ENCODE peak calls at places on chromosomes 2 and 18, in four cellular contexts. A, O, M and Q are unnamed samples. For H3K9me3, the result is how much of the 10 kb centered on the place peaks cover.

GRCh38 chr2:49108436-49108835 is 45.9 kb downstream of the FSHR start:
- DNase-seq in A (no peak), M (no peak), O (no peak), Q (no peak)

GRCh38 chr18:71919211-71919610 is 624.9 kb downstream of the CBLN2 start:
- DNase-seq in O (no peak), M (no peak), A (no peak), Q (no peak)

GRCh38 chr2:88481937-88482336 is 29.4 kb upstream of the FOXI3 start:
- DNase-seq in O (peak), A (no peak), M (no peak), Q (no peak)

GRCh38 chr2:149028377-149028776 is 10.1 kb upstream of the LYPD6B start:
- DNase-seq in A (no peak), M (no peak), O (no peak), Q (no peak)

GRCh38 chr2:237156131-237156856 is 70.6 kb downstream of the COPS8 start:
- DNase-seq in O (no peak), M (no peak), A (no peak), Q (no peak)

GRCh38 chr2:170815746-170816498 is 765 bp upstream of the GAD1 start:
- DNase-seq in A (no peak), M (no peak), O (peak), Q (peak)

GRCh38 chr2:237315170-237315880 is 98.6 kb downstream of the COL6A3 start:
- DNase-seq in M (peak), O (no peak), A (peak), Q (no peak)

GRCh38 chr2:102749938-102750337 is 11.9 kb upstream of the TMEM182 start:
- DNase-seq in M (no peak), A (no peak), O (no peak), Q (no peak)

GRCh38 chr2:152443771-152444170 is 108.8 kb downstream of the FMNL2 start:
- DNase-seq in O (no peak), M (no peak), A (peak), Q (no peak)

GRCh38 chr2:170106441-170106840 is 71.5 kb upstream of the MYO3B start:
- DNase-seq in A (no peak), M (no peak), O (no peak), Q (no peak)

GRCh38 chr2:45896281-45896680 is 244.8 kb downstream of the PRKCE start:
- DNase-seq in O (no peak), M (no peak), A (no peak), Q (no peak)

GRCh38 chr2:45894211-45894610 is 242.7 kb downstream of the PRKCE start:
- DNase-seq in A (no peak), M (no peak), O (no peak), Q (no peak)

GRCh38 chr2:45898819-45899218 is 247.3 kb downstream of the PRKCE start:
- DNase-seq in O (no peak), M (no peak), A (no peak), Q (no peak)

GRCh38 chr2:45895477-45895876 is 244.0 kb downstream of the PRKCE start:
- DNase-seq in M (no peak), A (no peak), O (no peak), Q (no peak)

GRCh38 chr2:45897836-45898235 is 246.4 kb downstream of the PRKCE start:
- DNase-seq in M (no peak), A (no peak), O (no peak), Q (no peak)
- H3K27ac ChIP-seq in M (no peak), A (peak), O (no peak), Q (no peak)

GRCh38 chr2:56801214-56801613 is 617.4 kb downstream of the CCDC85A start:
- DNase-seq in A (no peak), M (no peak), O (no peak), Q (no peak)
- H3K9me3 ChIP-seq in A (under half), M (under half), O (under half), Q (under half)

GRCh38 chr2:71934320-71934593 is 213.4 kb downstream of the CYP26B1 start:
- DNase-seq in O (no peak), M (no peak), A (no peak), Q (no peak)

GRCh38 chr2:71932027-71932779 is 215.5 kb downstream of the CYP26B1 start:
- DNase-seq in O (no peak), M (no peak), A (no peak), Q (no peak)

GRCh38 chr2:71934595-71935263 is 212.9 kb downstream of the CYP26B1 start:
- DNase-seq in M (no peak), A (no peak), O (peak), Q (no peak)

GRCh38 chr2:71932780-71933466 is 214.7 kb downstream of the CYP26B1 start:
- DNase-seq in A (no peak), M (no peak), O (no peak), Q (no peak)

GRCh38 chr2:71933467-71934319 is 214.0 kb downstream of the CYP26B1 start:
- DNase-seq in O (peak), M (no peak), A (no peak), Q (no peak)
- TF ChIP-seq CTCF in O (peak), M (no peak), A (no peak), Q (no peak)

DNA sequence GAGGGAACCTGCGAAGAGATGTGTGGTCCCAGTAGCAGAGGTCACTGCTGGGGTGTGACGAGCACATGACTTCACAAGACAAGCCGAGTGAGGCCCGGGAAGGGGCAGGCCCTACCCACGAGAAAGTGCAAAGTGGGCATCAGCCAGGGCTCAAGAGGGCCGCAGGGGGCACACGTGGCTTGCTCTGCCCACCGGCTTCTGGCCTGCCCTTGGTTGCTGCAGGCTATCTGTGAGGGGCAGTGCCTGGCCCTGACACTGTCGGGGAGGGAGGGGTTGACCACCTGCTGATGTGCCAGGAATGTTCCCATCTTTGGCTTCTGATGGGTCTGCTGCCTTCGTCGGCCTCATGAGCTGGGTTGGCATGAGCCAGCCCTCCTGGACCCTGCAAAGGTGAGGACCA is 11.4 kb downstream of the ODC1 start:
- DNase-seq in M (no peak), A (no peak), O (no peak), Q (no peak)
- H3K27ac ChIP-seq in M (no peak), A (no peak), O (no peak), Q (no peak)

GRCh38 chr2:2664989-2665833 is 334.1 kb upstream of the MYT1L start:
- DNase-seq in A (no peak), M (no peak), O (peak), Q (no peak)
- H3K9me3 ChIP-seq in A (under half), M (under half), O (under half), Q (under half)

DNA sequence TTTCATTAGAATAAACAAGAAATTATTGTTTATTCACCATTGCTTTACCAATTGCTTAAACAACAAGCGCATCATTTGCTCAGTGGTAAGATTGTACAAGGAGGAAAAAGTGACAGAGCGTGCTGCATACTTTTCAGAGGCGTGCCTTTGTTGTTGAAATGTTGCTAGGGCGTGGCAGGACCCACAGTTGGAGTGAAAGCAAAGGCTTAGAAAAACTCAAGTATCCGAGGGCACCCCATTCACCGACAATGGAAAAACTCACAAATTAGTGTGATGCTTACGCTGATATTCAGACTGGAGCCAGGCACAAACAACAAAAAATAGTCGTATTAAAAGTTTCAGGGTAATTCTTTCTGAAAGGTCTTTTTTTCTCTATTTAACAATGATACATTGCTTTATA is 37.6 kb upstream of the RTTN start:
- DNase-seq in O (peak), A (no peak), M (no peak), Q (no peak)
- TF ChIP-seq CTCF in O (no peak), A (no peak), M (no peak), Q (no peak)

DNA sequence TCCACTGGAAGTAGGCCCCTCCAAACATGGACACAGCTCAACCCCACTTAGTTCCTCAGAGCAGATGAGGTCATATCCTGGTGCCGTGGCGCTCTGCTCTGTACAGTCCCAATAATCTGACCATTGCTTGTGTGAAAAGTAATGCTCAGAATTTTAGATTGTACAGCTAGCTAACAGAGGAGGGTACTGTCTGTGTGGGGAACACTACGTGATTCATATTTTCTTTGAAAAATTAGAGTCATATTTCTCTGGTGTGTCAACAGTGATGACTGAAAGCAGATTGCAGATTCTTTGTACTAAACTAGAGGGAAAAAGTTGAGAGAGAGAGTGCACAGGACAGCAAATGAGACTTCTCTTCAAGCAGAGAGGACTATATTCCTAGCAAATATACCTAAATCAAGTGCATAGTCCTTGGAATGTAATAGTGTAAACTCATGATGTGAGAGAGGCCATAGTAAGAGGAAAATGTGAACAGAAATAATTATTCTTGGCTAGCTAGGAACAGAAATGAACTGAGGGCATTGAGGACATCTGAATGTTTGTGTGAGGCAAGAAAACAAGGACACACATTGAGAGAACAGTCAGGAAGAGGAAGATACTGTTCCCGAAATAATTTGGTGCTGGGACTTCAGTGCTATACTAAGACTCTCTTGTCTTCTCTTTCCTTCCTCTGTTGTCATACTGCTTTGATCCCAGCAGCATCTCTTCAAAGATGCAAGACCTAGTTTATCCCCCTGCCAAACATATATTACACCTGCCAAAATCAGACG is 157.0 kb upstream of the RND3 start:
- DNase-seq in M (no peak), O (peak), A (no peak), Q (no peak)
- H3K27ac ChIP-seq in M (peak), O (peak), A (no peak), Q (no peak)

DNA sequence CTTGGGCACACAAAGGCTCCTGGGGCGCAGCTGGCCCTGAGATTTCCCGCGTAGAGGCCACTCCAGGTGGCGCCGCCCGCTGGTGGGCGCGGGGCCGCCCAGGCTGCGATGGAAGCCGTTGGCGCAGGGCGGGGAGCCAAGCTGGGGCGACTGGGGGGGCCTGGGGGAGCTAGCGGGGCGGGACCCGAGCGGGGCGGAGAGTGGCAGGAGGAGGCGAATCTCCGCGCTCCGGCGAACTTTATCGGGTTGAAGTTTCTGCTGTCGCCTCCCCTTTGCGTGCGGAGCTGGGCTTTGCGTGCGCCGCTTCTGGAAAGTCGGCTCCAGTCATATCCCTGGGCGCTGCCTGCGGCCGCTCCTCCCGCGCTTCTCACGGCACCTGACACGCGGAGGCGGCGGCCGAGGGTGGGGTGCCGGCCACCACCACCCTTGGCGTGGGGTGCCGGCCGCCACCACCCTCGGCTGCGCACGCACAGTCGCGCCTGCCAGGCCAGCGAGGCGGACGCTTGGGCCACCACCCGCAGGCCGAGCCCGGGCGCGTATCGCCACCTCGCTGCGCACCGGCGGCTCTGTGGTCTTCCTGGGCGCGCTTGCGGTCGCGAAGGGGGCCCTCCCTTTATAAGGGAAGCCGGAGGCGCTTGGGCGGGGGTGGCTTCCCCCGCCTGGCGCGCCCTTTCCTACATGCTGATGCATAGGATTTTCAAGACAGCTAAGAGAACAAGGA is 919 bp upstream of the CYP1B1 start:
- DNase-seq in A (peak), M (peak), O (peak), Q (no peak)
- H3K9me3 ChIP-seq in A (under half), M (under half), O (under half), Q (under half)

DNA sequence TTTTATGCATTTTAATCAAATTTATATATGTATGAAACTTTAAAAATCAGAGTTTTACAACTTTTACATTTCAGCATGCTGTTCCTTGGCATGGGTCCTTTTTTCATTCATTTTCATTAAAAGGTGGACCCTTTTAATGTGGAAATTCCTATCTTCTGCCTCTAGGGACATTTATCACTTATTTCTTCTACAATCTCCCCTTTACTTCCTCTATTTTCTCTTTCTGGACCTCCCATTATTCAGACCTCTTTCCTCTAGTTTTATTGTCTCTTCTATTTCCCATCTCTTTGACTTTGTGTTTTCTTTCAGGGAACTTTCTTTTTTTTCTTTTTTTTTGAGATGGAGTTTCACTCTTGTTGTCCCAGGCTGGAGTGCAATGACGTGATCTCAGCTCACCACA is 5.7 kb downstream of the PROC start:
- DNase-seq in O (no peak), A (no peak), M (no peak), Q (no peak)
- TF ChIP-seq CTCF in O (no peak), A (no peak), M (no peak), Q (no peak)